ENCODE peak calls at places on chromosomes 5 and 9, in nine cellular contexts. W, K, T, D, U, C, N, E and R are unnamed samples.
A peak's percentile ranks its signal among the peaks of the same experiment; 100 is the strongest.

GRCh38 chr5:121424976-121425375 is 426.7 kb upstream of the FTMT start:
- DNase-seq in U (peak; percentile 14), T (no peak), K (no peak), W (no peak), C (no peak), N (no peak), E (no peak), D (no peak), R (no peak)

GRCh38 chr9:28503573-28503972 is 930.3 kb upstream of the C9orf72 start:
- DNase-seq in E (no peak), T (no peak), D (no peak), W (no peak), U (no peak), N (no peak), K (no peak), C (no peak), R (no peak)

GRCh38 chr5:175520321-175520720 is 42.0 kb downstream of the SFXN1 start:
- DNase-seq in D (no peak), W (no peak), U (no peak), C (no peak), K (no peak), N (no peak), T (no peak), E (no peak), R (no peak)

GRCh38 chr9:14741369-14741768 is 18.8 kb upstream of the CER1 start:
- DNase-seq in C (no peak), T (no peak), D (no peak), U (no peak), W (no peak), E (no peak), N (no peak), K (no peak), R (no peak)

GRCh38 chr9:123846966-123847365 is 83.0 kb downstream of the DENND1A start:
- DNase-seq in N (no peak), T (no peak), E (no peak), C (no peak), K (no peak), U (no peak), D (no peak), W (no peak), R (no peak)

GRCh38 chr9:13424204-13424603 is 144.7 kb upstream of the MPDZ start:
- DNase-seq in D (no peak), U (no peak), E (no peak), N (no peak), T (no peak), W (peak; percentile 4), C (no peak), K (no peak), R (no peak)

GRCh38 chr5:148457183-148457620 is 73.4 kb downstream of the FBXO38 start:
- DNase-seq in U (peak; percentile 30), C (no peak), D (peak; percentile 16), W (peak; percentile 12), E (no peak), N (no peak), K (no peak), T (no peak), R (no peak)

GRCh38 chr9:125180876-125181275 is 8.7 kb downstream of the PPP6C start:
- DNase-seq in U (no peak), D (no peak), N (no peak), E (no peak), W (no peak), C (no peak), T (no peak), K (no peak), R (no peak)

GRCh38 chr5:172454355-172455086 is at the start of gene SH3PXD2B:
- DNase-seq in W (peak; percentile 73), T (peak; percentile 52), U (peak; percentile 94), C (peak; percentile 65), K (peak; percentile 80), D (peak; percentile 88), N (no peak), E (peak; percentile 86), R (peak; percentile 85)

GRCh38 chr5:154309805-154310204 is 119.3 kb downstream of the GALNT10 start:
- DNase-seq in K (no peak), C (no peak), W (no peak), N (no peak), U (no peak), D (no peak), E (no peak), T (no peak), R (no peak)

GRCh38 chr9:17535176-17535575 is 43.7 kb upstream of the SH3GL2 start:
- DNase-seq in D (no peak), K (no peak), U (no peak), C (no peak), W (no peak), N (no peak), T (no peak), E (no peak), R (no peak)

GRCh38 chr9:114369567-114370240 is 18.1 kb downstream of the AKNA start:
- DNase-seq in C (no peak), U (no peak), K (no peak), N (no peak), W (no peak), E (no peak), T (no peak), D (no peak), R (no peak)

GRCh38 chr5:3000631-3001030 is 249.2 kb upstream of the IRX2 start:
- DNase-seq in W (no peak), D (no peak), N (no peak), U (no peak), K (no peak), C (no peak), T (no peak), E (no peak), R (peak; percentile 13)
- H3K4me3 ChIP-seq in W (no peak overlapping the region), D (no peak overlapping the region), N (no peak overlapping the region), U (no peak overlapping the region), K (no peak overlapping the region), C (no peak overlapping the region), T (no peak overlapping the region), E (no peak overlapping the region), R (no peak overlapping the region)

GRCh38 chr9:127282611-127283010 is 18.0 kb downstream of the GARNL3 start:
- DNase-seq in E (no peak), W (no peak), K (no peak), N (no peak), D (no peak), C (no peak), T (no peak), U (no peak), R (no peak)
- TF ChIP-seq EP300 in E (no peak), W (no peak), K (no peak), N (no peak), D (no peak), C (no peak), T (no peak), U (no peak), R (no peak)

GRCh38 chr9:69760278-69760610 is 433 bp upstream of the PTAR1 start:
- DNase-seq in K (no peak), E (no peak), T (no peak), W (no peak), N (no peak), U (no peak), D (no peak), C (no peak), R (no peak)

GRCh38 chr9:69758001-69758730 is 1.6 kb downstream of the PTAR1 start:
- DNase-seq in T (no peak), K (no peak), C (no peak), N (no peak), U (no peak), W (no peak), D (no peak), E (no peak), R (no peak)

GRCh38 chr9:69762527-69762926 is 2.7 kb upstream of the PTAR1 start:
- DNase-seq in K (no peak), N (no peak), D (no peak), W (no peak), C (no peak), U (no peak), T (no peak), E (no peak), R (no peak)

GRCh38 chr9:69758981-69759477 is 782 bp downstream of the PTAR1 start:
- DNase-seq in C (no peak), U (no peak), K (no peak), E (no peak), T (no peak), D (no peak), W (peak; percentile 19), N (no peak), R (no peak)

DNA sequence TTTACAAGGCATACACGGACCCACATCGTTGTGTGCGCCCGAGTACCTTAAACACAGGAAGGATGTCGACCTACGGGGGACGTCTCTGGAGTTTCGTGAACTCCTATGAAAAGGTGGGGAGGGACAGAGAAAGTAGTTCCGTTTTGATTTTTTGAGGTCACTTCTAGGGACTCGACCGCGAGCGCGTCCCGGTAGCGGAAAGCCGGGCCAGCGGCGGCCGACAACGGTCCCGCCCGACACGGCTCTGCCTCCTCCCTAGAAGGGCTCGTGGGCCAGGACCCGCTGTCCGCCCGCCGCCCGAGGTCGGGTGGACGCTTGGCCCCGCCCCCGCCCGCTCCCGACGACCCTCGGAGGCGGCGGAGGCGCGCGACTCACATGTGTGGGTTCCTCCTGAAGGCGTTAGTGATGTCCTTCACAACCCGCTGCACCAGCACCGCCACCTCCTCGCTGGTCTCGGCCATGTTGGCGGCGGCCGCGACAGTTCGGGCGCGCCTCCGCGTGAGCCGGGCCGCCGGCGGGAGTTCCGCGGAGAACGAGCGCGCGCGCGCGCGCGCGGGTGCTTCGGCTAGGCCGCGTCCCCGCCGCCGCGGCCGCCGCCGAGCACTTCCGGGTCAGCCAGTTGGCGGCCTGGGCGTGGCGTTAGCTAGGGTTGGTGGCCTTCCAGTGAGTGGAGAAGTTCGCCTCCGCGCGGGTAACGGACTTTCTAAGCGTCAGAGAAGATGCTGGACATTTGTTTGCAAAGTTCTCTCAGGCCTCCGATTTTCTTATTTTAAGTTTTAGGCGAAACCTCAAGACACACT is at the start of gene PTAR1:
- DNase-seq in C (peak; percentile 94), U (peak; percentile 93), D (peak; percentile 71), T (peak; percentile 80), N (peak; percentile 90), W (peak; percentile 92), E (peak; percentile 95), K (peak; percentile 93), R (peak; percentile 95)
- H3K4me3 ChIP-seq in C (peak within 1 kb of the TSS; percentile 98), U (peak within 1 kb of the TSS; percentile 79), D (peak within 1 kb of the TSS; percentile 71), T (peak within 1 kb of the TSS; percentile 82), N (peak within 1 kb of the TSS; percentile 98), W (peak within 1 kb of the TSS; percentile 64), E (peak within 1 kb of the TSS; percentile 82), K (peak within 1 kb of the TSS; percentile 68), R (peak within 1 kb of the TSS; percentile 81)

GRCh38 chr5:65194871-65195270 is 286.8 kb downstream of the ADAMTS6 start:
- DNase-seq in U (no peak), K (no peak), E (no peak), D (no peak), N (no peak), W (no peak), T (no peak), C (no peak), R (no peak)

GRCh38 chr5:65203746-65204145 is 278.0 kb downstream of the ADAMTS6 start:
- DNase-seq in N (no peak), E (no peak), W (no peak), T (no peak), C (no peak), K (no peak), D (no peak), U (no peak), R (no peak)

GRCh38 chr5:65197899-65198776 is 283.6 kb downstream of the ADAMTS6 start:
- DNase-seq in W (no peak), C (no peak), E (no peak), D (no peak), U (no peak), N (no peak), K (no peak), T (no peak), R (no peak)

GRCh38 chr5:65199988-65200668 is 281.6 kb downstream of the ADAMTS6 start:
- DNase-seq in E (no peak), C (no peak), W (no peak), K (no peak), N (no peak), D (no peak), T (no peak), U (no peak), R (no peak)

GRCh38 chr5:65198777-65199120 is 283.0 kb downstream of the ADAMTS6 start:
- DNase-seq in E (no peak), N (no peak), U (no peak), C (no peak), T (peak; percentile 35), W (peak; percentile 51), D (no peak), K (no peak), R (no peak)
- TF ChIP-seq EP300 in E (no peak), N (no peak), U (peak; percentile 53), C (no peak), T (no peak), W (peak; percentile 48), D (no peak), K (no peak), R (no peak)